ENCODE peak calls at places on chromosome 19, in four cellular contexts. One of them, this sample, is unnamed.

GRCh38 chr19:13329766-13330165 is 176.5 kb downstream of the CACNA1A start:
- DNase-seq in stimulated activated CD8-positive, alpha-beta memory T cell treated with anti-CD3 and anti-CD28 coated beads, Interleukin-15, amount 100 ng/mL, for 48 hours: no peak
- DNase-seq in neural crest cell: no peak
- DNase-seq in CMK: no peak
- DNase-seq in this sample: no peak

GRCh38 chr19:1384085-1384462 is 367 bp downstream of the NDUFS7 start:
- DNase-seq in neural crest cell: no peak
- DNase-seq in stimulated activated CD8-positive, alpha-beta memory T cell treated with anti-CD3 and anti-CD28 coated beads, Interleukin-15, amount 100 ng/mL, for 48 hours: no peak
- DNase-seq in CMK: no peak
- DNase-seq in this sample: no peak

GRCh38 chr19:3857449-3858003 is 11.3 kb downstream of the ZFR2 start:
- DNase-seq in neural crest cell: no peak
- DNase-seq in CMK: no peak
- DNase-seq in stimulated activated CD8-positive, alpha-beta memory T cell treated with anti-CD3 and anti-CD28 coated beads, Interleukin-15, amount 100 ng/mL, for 48 hours: no peak
- DNase-seq in this sample: no peak

GRCh38 chr19:14473915-14474578 is 1.1 kb downstream of the PTGER1 start:
- DNase-seq in CMK: no peak
- DNase-seq in stimulated activated CD8-positive, alpha-beta memory T cell treated with anti-CD3 and anti-CD28 coated beads, Interleukin-15, amount 100 ng/mL, for 48 hours: no peak
- DNase-seq in neural crest cell: no peak
- DNase-seq in this sample: no peak

GRCh38 chr19:51719251-51719901 is 4.4 kb downstream of the HAS1 start:
- DNase-seq in neural crest cell: no peak
- DNase-seq in stimulated activated CD8-positive, alpha-beta memory T cell treated with anti-CD3 and anti-CD28 coated beads, Interleukin-15, amount 100 ng/mL, for 48 hours: no peak
- DNase-seq in CMK: no peak
- DNase-seq in this sample: no peak

GRCh38 chr19:27774827-27775226 is 1438.1 kb downstream of the UQCRFS1 start:
- DNase-seq in stimulated activated CD8-positive, alpha-beta memory T cell treated with anti-CD3 and anti-CD28 coated beads, Interleukin-15, amount 100 ng/mL, for 48 hours: no peak
- DNase-seq in neural crest cell: no peak
- DNase-seq in CMK: peak; percentile 72
- DNase-seq in this sample: peak; percentile 34

GRCh38 chr19:15123900-15124299 is 16.7 kb downstream of the SYDE1 start:
- DNase-seq in CMK: no peak
- DNase-seq in neural crest cell: no peak
- DNase-seq in stimulated activated CD8-positive, alpha-beta memory T cell treated with anti-CD3 and anti-CD28 coated beads, Interleukin-15, amount 100 ng/mL, for 48 hours: no peak
- DNase-seq in this sample: no peak

GRCh38 chr19:40603071-40603718 is 2.0 kb downstream of the LTBP4 start:
- DNase-seq in CMK: no peak
- DNase-seq in stimulated activated CD8-positive, alpha-beta memory T cell treated with anti-CD3 and anti-CD28 coated beads, Interleukin-15, amount 100 ng/mL, for 48 hours: no peak
- DNase-seq in neural crest cell: no peak
- DNase-seq in this sample: no peak

GRCh38 chr19:27885361-27885760 is 1327.6 kb downstream of the UQCRFS1 start:
- DNase-seq in CMK: no peak
- DNase-seq in neural crest cell: no peak
- DNase-seq in stimulated activated CD8-positive, alpha-beta memory T cell treated with anti-CD3 and anti-CD28 coated beads, Interleukin-15, amount 100 ng/mL, for 48 hours: no peak
- DNase-seq in this sample: no peak

GRCh38 chr19:16587031-16588023 is 15.1 kb upstream of the SLC35E1 start:
- DNase-seq in neural crest cell: no peak
- DNase-seq in stimulated activated CD8-positive, alpha-beta memory T cell treated with anti-CD3 and anti-CD28 coated beads, Interleukin-15, amount 100 ng/mL, for 48 hours: peak; percentile 45
- DNase-seq in CMK: no peak
- DNase-seq in this sample: no peak

GRCh38 chr19:46303702-46304397 is 7.0 kb downstream of the HIF3A start:
- DNase-seq in neural crest cell: peak; percentile 64
- DNase-seq in CMK: peak; percentile 81
- DNase-seq in stimulated activated CD8-positive, alpha-beta memory T cell treated with anti-CD3 and anti-CD28 coated beads, Interleukin-15, amount 100 ng/mL, for 48 hours: no peak
- DNase-seq in this sample: peak; percentile 38

GRCh38 chr19:41928754-41929535 is 696 bp upstream of the ERFL start:
- DNase-seq in neural crest cell: no peak
- DNase-seq in stimulated activated CD8-positive, alpha-beta memory T cell treated with anti-CD3 and anti-CD28 coated beads, Interleukin-15, amount 100 ng/mL, for 48 hours: no peak
- DNase-seq in CMK: no peak
- DNase-seq in this sample: no peak

GRCh38 chr19:10104665-10105221 is 1.4 kb upstream of the PPAN start:
- DNase-seq in CMK: peak; percentile 95
- DNase-seq in neural crest cell: no peak
- DNase-seq in stimulated activated CD8-positive, alpha-beta memory T cell treated with anti-CD3 and anti-CD28 coated beads, Interleukin-15, amount 100 ng/mL, for 48 hours: peak; percentile 74
- DNase-seq in this sample: no peak

GRCh38 chr19:16889883-16890460 is 1.2 kb downstream of the F2RL3 start:
- DNase-seq in CMK: no peak
- DNase-seq in stimulated activated CD8-positive, alpha-beta memory T cell treated with anti-CD3 and anti-CD28 coated beads, Interleukin-15, amount 100 ng/mL, for 48 hours: no peak
- DNase-seq in neural crest cell: no peak
- DNase-seq in this sample: no peak

GRCh38 chr19:35037716-35038622 is 3.6 kb upstream of the HPN start:
- DNase-seq in neural crest cell: no peak
- DNase-seq in stimulated activated CD8-positive, alpha-beta memory T cell treated with anti-CD3 and anti-CD28 coated beads, Interleukin-15, amount 100 ng/mL, for 48 hours: no peak
- DNase-seq in CMK: peak; percentile 27
- DNase-seq in this sample: no peak

GRCh38 chr19:2969104-2969504 is 8.3 kb upstream of the TLE6 start:
- DNase-seq in neural crest cell: no peak
- DNase-seq in CMK: no peak
- DNase-seq in stimulated activated CD8-positive, alpha-beta memory T cell treated with anti-CD3 and anti-CD28 coated beads, Interleukin-15, amount 100 ng/mL, for 48 hours: no peak
- DNase-seq in this sample: no peak

GRCh38 chr19:3783660-3784584 is 2.3 kb downstream of the MATK start:
- DNase-seq in stimulated activated CD8-positive, alpha-beta memory T cell treated with anti-CD3 and anti-CD28 coated beads, Interleukin-15, amount 100 ng/mL, for 48 hours: peak; percentile 28
- DNase-seq in neural crest cell: no peak
- DNase-seq in CMK: no peak
- DNase-seq in this sample: no peak

GRCh38 chr19:29576761-29577661 is 29.1 kb upstream of the POP4 start:
- DNase-seq in CMK: no peak
- DNase-seq in stimulated activated CD8-positive, alpha-beta memory T cell treated with anti-CD3 and anti-CD28 coated beads, Interleukin-15, amount 100 ng/mL, for 48 hours: peak; percentile 19
- DNase-seq in neural crest cell: no peak
- DNase-seq in this sample: no peak

GRCh38 chr19:4745986-4746385 is 22.3 kb upstream of the DPP9 start:
- DNase-seq in CMK: no peak
- DNase-seq in stimulated activated CD8-positive, alpha-beta memory T cell treated with anti-CD3 and anti-CD28 coated beads, Interleukin-15, amount 100 ng/mL, for 48 hours: no peak
- DNase-seq in neural crest cell: no peak
- DNase-seq in this sample: no peak

GRCh38 chr19:50399368-50399745 is 15.2 kb downstream of the POLD1 start:
- DNase-seq in neural crest cell: no peak
- DNase-seq in CMK: no peak
- DNase-seq in stimulated activated CD8-positive, alpha-beta memory T cell treated with anti-CD3 and anti-CD28 coated beads, Interleukin-15, amount 100 ng/mL, for 48 hours: no peak
- DNase-seq in this sample: no peak

GRCh38 chr19:38826856-38827551 is 4.6 kb downstream of the ECH1 start:
- DNase-seq in stimulated activated CD8-positive, alpha-beta memory T cell treated with anti-CD3 and anti-CD28 coated beads, Interleukin-15, amount 100 ng/mL, for 48 hours: no peak
- DNase-seq in CMK: no peak
- DNase-seq in neural crest cell: no peak
- DNase-seq in this sample: no peak

GRCh38 chr19:50983625-50984292 is at the start of gene KLK7:
- DNase-seq in neural crest cell: no peak
- DNase-seq in stimulated activated CD8-positive, alpha-beta memory T cell treated with anti-CD3 and anti-CD28 coated beads, Interleukin-15, amount 100 ng/mL, for 48 hours: no peak
- DNase-seq in CMK: no peak
- DNase-seq in this sample: no peak

GRCh38 chr19:45122832-45123231 is 29.9 kb downstream of the PPP1R37 start:
- DNase-seq in stimulated activated CD8-positive, alpha-beta memory T cell treated with anti-CD3 and anti-CD28 coated beads, Interleukin-15, amount 100 ng/mL, for 48 hours: no peak
- DNase-seq in CMK: no peak
- DNase-seq in neural crest cell: no peak
- DNase-seq in this sample: no peak

GRCh38 chr19:13102666-13103584 is at the start of gene LYL1:
- DNase-seq in CMK: peak; percentile 98
- DNase-seq in neural crest cell: no peak
- DNase-seq in stimulated activated CD8-positive, alpha-beta memory T cell treated with anti-CD3 and anti-CD28 coated beads, Interleukin-15, amount 100 ng/mL, for 48 hours: no peak
- DNase-seq in this sample: no peak

GRCh38 chr19:18274303-18274775 is at the start of gene IQCN:
- DNase-seq in stimulated activated CD8-positive, alpha-beta memory T cell treated with anti-CD3 and anti-CD28 coated beads, Interleukin-15, amount 100 ng/mL, for 48 hours: no peak
- DNase-seq in neural crest cell: no peak
- DNase-seq in CMK: no peak
- DNase-seq in this sample: no peak

GRCh38 chr19:44951179-44952159 is 3.7 kb upstream of the CLPTM1 start:
- DNase-seq in neural crest cell: peak; percentile 64
- DNase-seq in stimulated activated CD8-positive, alpha-beta memory T cell treated with anti-CD3 and anti-CD28 coated beads, Interleukin-15, amount 100 ng/mL, for 48 hours: peak; percentile 4
- DNase-seq in CMK: peak; percentile 62
- DNase-seq in this sample: peak; percentile 74

GRCh38 chr19:18445252-18445948 is 7.5 kb upstream of the ISYNA1 start:
- DNase-seq in neural crest cell: no peak
- DNase-seq in stimulated activated CD8-positive, alpha-beta memory T cell treated with anti-CD3 and anti-CD28 coated beads, Interleukin-15, amount 100 ng/mL, for 48 hours: no peak
- DNase-seq in CMK: no peak
- DNase-seq in this sample: no peak

GRCh38 chr19:530133-531008 is 1.2 kb upstream of the CDC34 start:
- DNase-seq in neural crest cell: no peak
- DNase-seq in stimulated activated CD8-positive, alpha-beta memory T cell treated with anti-CD3 and anti-CD28 coated beads, Interleukin-15, amount 100 ng/mL, for 48 hours: no peak
- DNase-seq in CMK: no peak
- DNase-seq in this sample: no peak

GRCh38 chr19:5880604-5881078 is 10.3 kb upstream of the FUT5 start:
- DNase-seq in CMK: no peak
- DNase-seq in neural crest cell: no peak
- DNase-seq in stimulated activated CD8-positive, alpha-beta memory T cell treated with anti-CD3 and anti-CD28 coated beads, Interleukin-15, amount 100 ng/mL, for 48 hours: no peak
- DNase-seq in this sample: no peak

GRCh38 chr19:52566588-52566987 is 3.5 kb upstream of the ZNF701 start:
- DNase-seq in stimulated activated CD8-positive, alpha-beta memory T cell treated with anti-CD3 and anti-CD28 coated beads, Interleukin-15, amount 100 ng/mL, for 48 hours: no peak
- DNase-seq in neural crest cell: no peak
- DNase-seq in CMK: no peak
- DNase-seq in this sample: no peak

GRCh38 chr19:38695319-38695683 is 47.9 kb downstream of the ACTN4 start:
- DNase-seq in CMK: no peak
- DNase-seq in neural crest cell: no peak
- DNase-seq in stimulated activated CD8-positive, alpha-beta memory T cell treated with anti-CD3 and anti-CD28 coated beads, Interleukin-15, amount 100 ng/mL, for 48 hours: no peak
- DNase-seq in this sample: no peak

GRCh38 chr19:40663712-40664692 is 26.4 kb downstream of the NUMBL start:
- DNase-seq in CMK: no peak
- DNase-seq in neural crest cell: no peak
- DNase-seq in stimulated activated CD8-positive, alpha-beta memory T cell treated with anti-CD3 and anti-CD28 coated beads, Interleukin-15, amount 100 ng/mL, for 48 hours: no peak
- DNase-seq in this sample: no peak

GRCh38 chr19:461664-462551 is 1.1 kb upstream of the SHC2 start:
- DNase-seq in stimulated activated CD8-positive, alpha-beta memory T cell treated with anti-CD3 and anti-CD28 coated beads, Interleukin-15, amount 100 ng/mL, for 48 hours: no peak
- DNase-seq in CMK: no peak
- DNase-seq in neural crest cell: peak; percentile 35
- DNase-seq in this sample: peak; percentile 79

GRCh38 chr19:7450243-7451223 is 38.3 kb downstream of the PEX11G start:
- DNase-seq in CMK: peak; percentile 64
- DNase-seq in neural crest cell: no peak
- DNase-seq in stimulated activated CD8-positive, alpha-beta memory T cell treated with anti-CD3 and anti-CD28 coated beads, Interleukin-15, amount 100 ng/mL, for 48 hours: no peak
- DNase-seq in this sample: no peak

GRCh38 chr19:871446-872265 is 12.2 kb downstream of the CFD start:
- DNase-seq in stimulated activated CD8-positive, alpha-beta memory T cell treated with anti-CD3 and anti-CD28 coated beads, Interleukin-15, amount 100 ng/mL, for 48 hours: no peak
- DNase-seq in neural crest cell: no peak
- DNase-seq in CMK: no peak
- DNase-seq in this sample: peak; percentile 43

GRCh38 chr19:1272423-1273262 is 2.7 kb upstream of the FAM174C start:
- DNase-seq in neural crest cell: no peak
- DNase-seq in CMK: no peak
- DNase-seq in stimulated activated CD8-positive, alpha-beta memory T cell treated with anti-CD3 and anti-CD28 coated beads, Interleukin-15, amount 100 ng/mL, for 48 hours: no peak
- DNase-seq in this sample: no peak